ENCODE peak calls at places on chromosomes 16 and 17, in nine cellular contexts. E is KBM-7; O is activated CD8-positive, alpha-beta memory T cell treated with anti-CD3 and anti-CD28 coated beads for 4 hours; T is esophagus squamous epithelium; N is LHCN-M2; M is NCI-H1092; W is fibroblast of mammary gland; K is fibroblast of the aortic adventitia; D is testis. H is an unnamed sample.

GRCh38 chr17:20096430-20096829 is 87.3 kb downstream of the SPECC1 start:
- DNase-seq in K (no peak), W (no peak), M (no peak), E (no peak), O (no peak), N (no peak), D (peak), T (no peak), H (no peak)

GRCh38 chr17:28460901-28461300 is 12.5 kb upstream of the SLC13A2 start:
- DNase-seq in D (no peak), K (no peak), O (no peak), W (no peak), N (no peak), M (no peak), E (no peak), T (no peak), H (no peak)

GRCh38 chr17:32569171-32570080 is 82.6 kb downstream of the CDK5R1 start:
- DNase-seq in W (peak), N (peak), O (no peak), T (no peak), M (no peak), D (no peak), E (no peak), K (no peak), H (peak)

GRCh38 chr17:82956726-82957468 is 117.1 kb upstream of the ZNF750 start:
- DNase-seq in T (no peak), K (no peak), W (no peak), M (no peak), E (no peak), N (no peak), D (peak), O (no peak), H (no peak)

GRCh38 chr16:68347605-68348004 is 36.8 kb downstream of the PRMT7 start:
- DNase-seq in M (no peak), E (no peak), O (no peak), W (no peak), N (no peak), T (no peak), K (no peak), D (no peak), H (no peak)

GRCh38 chr17:74147436-74147835 is 56.0 kb upstream of the RPL38 start:
- DNase-seq in T (no peak), D (no peak), N (no peak), M (no peak), W (no peak), K (no peak), O (no peak), E (no peak), H (no peak)

GRCh38 chr16:56912746-56913703 is 18.9 kb upstream of the HERPUD1 start:
- DNase-seq in K (peak), D (no peak), E (no peak), T (no peak), M (no peak), W (peak), N (peak), O (no peak), H (peak)

GRCh38 chr17:77454560-77455095 is 313.9 kb downstream of the SEC14L1 start:
- DNase-seq in O (no peak), T (no peak), M (no peak), K (no peak), E (no peak), D (no peak), N (no peak), W (no peak), H (no peak)

GRCh38 chr16:11431915-11432465 is 86.7 kb downstream of the RMI2 start:
- DNase-seq in D (no peak), W (peak), E (no peak), N (no peak), T (no peak), K (peak), O (no peak), M (no peak), H (no peak)

GRCh38 chr16:68416057-68417046 is 32.0 kb downstream of the SMPD3 start:
- DNase-seq in O (no peak), N (no peak), W (no peak), K (no peak), M (peak), E (no peak), T (no peak), D (no peak), H (no peak)

GRCh38 chr17:4899341-4900230 is at the start of gene C17orf107:
- DNase-seq in N (no peak), M (no peak), E (no peak), T (no peak), D (peak), K (peak), O (peak), W (peak), H (no peak)

GRCh38 chr17:78239489-78239931 is 8.1 kb downstream of the TMEM235 start:
- DNase-seq in N (no peak), T (no peak), W (no peak), E (peak), M (no peak), K (no peak), D (no peak), O (no peak), H (no peak)

GRCh38 chr16:82748026-82748425 is 121.3 kb downstream of the CDH13 start:
- DNase-seq in K (peak), E (no peak), D (no peak), W (peak), N (peak), O (no peak), M (peak), T (no peak), H (peak)

GRCh38 chr16:15572329-15573001 is 70.5 kb downstream of the MARF1 start:
- DNase-seq in D (no peak), M (no peak), W (peak), E (no peak), N (peak), O (no peak), K (peak), T (no peak), H (peak)

GRCh38 chr17:19647697-19648474 is 665 bp upstream of the ALDH3A2 start:
- DNase-seq in M (peak), O (peak), K (peak), T (no peak), N (peak), W (peak), E (peak), D (peak), H (peak)

GRCh38 chr17:78263736-78264340 is 32.4 kb downstream of the TMEM235 start:
- DNase-seq in T (no peak), D (no peak), N (no peak), E (no peak), W (no peak), K (no peak), O (no peak), M (no peak), H (no peak)

GRCh38 chr17:82126479-82127314 is 28.7 kb upstream of the FASN start:
- DNase-seq in W (no peak), T (no peak), D (no peak), E (no peak), N (no peak), O (peak), M (no peak), K (no peak), H (no peak)

GRCh38 chr16:57801098-57801855 is 1.0 kb downstream of the KIFC3 start:
- DNase-seq in N (peak), K (peak), M (no peak), O (no peak), D (no peak), E (no peak), T (no peak), W (peak), H (peak)

GRCh38 chr17:32970281-32970680 is 21.4 kb upstream of the SPACA3 start:
- DNase-seq in O (no peak), T (no peak), M (no peak), W (peak), D (peak), K (peak), N (peak), E (no peak), H (peak)

GRCh38 chr17:72407336-72408121 is 286.7 kb downstream of the SOX9 start:
- DNase-seq in E (no peak), N (peak), K (peak), O (no peak), W (peak), D (no peak), T (no peak), M (peak), H (peak)

GRCh38 chr17:17141860-17142552 is 64.1 kb downstream of the PLD6 start:
- DNase-seq in W (peak), K (peak), T (no peak), E (peak), D (peak), N (peak), O (no peak), M (no peak), H (no peak)

GRCh38 chr16:69917739-69918138 is 33.4 kb upstream of the CLEC18A start:
- DNase-seq in O (no peak), T (no peak), E (no peak), N (peak), M (no peak), W (peak), K (peak), D (peak), H (peak)

GRCh38 chr16:79171504-79172240 is 428.9 kb downstream of the MAF start:
- DNase-seq in D (no peak), M (peak), T (no peak), O (no peak), E (no peak), W (no peak), N (no peak), K (no peak), H (no peak)

GRCh38 chr16:85696761-85697160 is 8.0 kb upstream of the GINS2 start:
- DNase-seq in M (no peak), O (no peak), W (no peak), N (no peak), D (no peak), E (no peak), T (no peak), K (no peak), H (no peak)

GRCh38 chr17:82647593-82648164 is 565 bp downstream of the WDR45B start:
- DNase-seq in D (peak), N (no peak), M (no peak), T (no peak), K (no peak), O (peak), W (no peak), E (no peak), H (peak)

GRCh38 chr16:88504489-88505404 is 51.7 kb downstream of the ZFPM1 start:
- DNase-seq in K (no peak), T (no peak), M (peak), N (no peak), O (no peak), D (no peak), W (no peak), E (no peak), H (peak)

GRCh38 chr17:5837055-5837491 is 233.1 kb upstream of the WSCD1 start:
- DNase-seq in M (no peak), D (no peak), W (peak), O (no peak), E (no peak), K (peak), T (no peak), N (peak), H (peak)

GRCh38 chr17:58052951-58053715 is 30.1 kb upstream of the DYNLL2 start:
- DNase-seq in K (no peak), T (no peak), O (no peak), N (peak), D (no peak), E (no peak), M (no peak), W (peak), H (no peak)

GRCh38 chr17:75565066-75565465 is 22.5 kb upstream of the MYO15B start:
- DNase-seq in K (peak), E (no peak), D (no peak), T (no peak), N (peak), M (no peak), O (no peak), W (peak), H (no peak)

GRCh38 chr16:70470141-70470926 is 15.9 kb downstream of the FCSK start:
- DNase-seq in N (no peak), T (no peak), O (no peak), D (no peak), M (no peak), W (no peak), E (no peak), K (no peak), H (no peak)

GRCh38 chr17:3802461-3803307 is 1.7 kb upstream of the ITGAE start:
- DNase-seq in K (peak), E (no peak), T (no peak), M (no peak), D (peak), N (peak), O (no peak), W (peak), H (peak)

H was measured in myocyte.